ENCODE peak calls at places on chromosomes 4 and X, in seven cellular contexts. I is SK-N-SH, T is HCT116, Z is HepG2, M is HL-60, D is A549, C is Panc1. G is an unnamed sample.

GRCh38 chr4:138053601-138054322 is 188.4 kb downstream of the SLC7A11 start:
- DNase-seq in I (peak), T (peak), Z (no peak), M (no peak), D (peak), C (peak), G (no peak)

GRCh38 chrX:29043751-29044150 is 456.5 kb downstream of the IL1RAPL1 start:
- DNase-seq in I (no peak), T (no peak), Z (no peak), M (no peak), D (no peak), C (no peak), G (no peak)

GRCh38 chr4:118917582-118917981 is 28.9 kb downstream of the SYNPO2 start:
- DNase-seq in I (no peak), T (no peak), Z (no peak), M (no peak), D (no peak), C (no peak), G (no peak)

GRCh38 chrX:92232182-92232581 is 453.0 kb downstream of the PCDH11X start:
- DNase-seq in I (peak), T (no peak), Z (peak), M (no peak), D (no peak), C (no peak), G (peak)

GRCh38 chrX:124223524-124223923 is 108.9 kb upstream of the TEX13D start:
- DNase-seq in I (no peak), T (no peak), Z (no peak), M (no peak), D (no peak), C (no peak), G (peak)

GRCh38 chrX:133590703-133591505 is 175.6 kb upstream of the GPC4 start:
- DNase-seq in I (no peak), T (no peak), Z (no peak), M (no peak), D (no peak), C (no peak), G (no peak)

GRCh38 chrX:10795721-10796120 is 175.3 kb upstream of the MID1 start:
- DNase-seq in I (no peak), T (no peak), Z (no peak), M (no peak), D (no peak), C (no peak), G (no peak)

GRCh38 chrX:39149761-39150160 is 348.5 kb downstream of the MID1IP1 start:
- DNase-seq in I (no peak), T (no peak), Z (peak), M (peak), D (no peak), C (peak), G (peak)

GRCh38 chr4:567457-568350 is 8.4 kb downstream of the TMEM271 start:
- DNase-seq in I (no peak), T (no peak), Z (no peak), M (no peak), D (no peak), C (no peak), G (no peak)

GRCh38 chrX:135484636-135485289 is 35.7 kb upstream of the INTS6L start:
- DNase-seq in I (peak), T (peak), Z (peak), M (peak), D (no peak), C (peak), G (peak)

GRCh38 chr4:187602339-187603092 is 393.1 kb upstream of the ZFP42 start:
- DNase-seq in I (no peak), T (no peak), Z (no peak), M (no peak), D (no peak), C (no peak), G (no peak)
- H3K27ac ChIP-seq in I (peak), T (no peak), Z (no peak), M (no peak), D (no peak), C (no peak), G (no peak)

GRCh38 chr4:6269651-6270511 is at the start of gene WFS1:
- DNase-seq in I (peak), T (peak), Z (peak), M (no peak), D (peak), C (peak), G (peak)

GRCh38 chr4:6270691-6271121 is 1.1 kb downstream of the WFS1 start:
- DNase-seq in I (no peak), T (no peak), Z (no peak), M (no peak), D (no peak), C (no peak), G (no peak)

GRCh38 chr4:6267573-6267972 is 2.1 kb upstream of the WFS1 start:
- DNase-seq in I (no peak), T (no peak), Z (peak), M (peak), D (no peak), C (no peak), G (no peak)

GRCh38 chr4:6269400-6269650 is 325 bp upstream of the WFS1 start:
- DNase-seq in I (no peak), T (no peak), Z (no peak), M (no peak), D (no peak), C (no peak), G (no peak)

GRCh38 chr4:6268650-6269399 is 825 bp upstream of the WFS1 start:
- DNase-seq in I (no peak), T (no peak), Z (no peak), M (no peak), D (no peak), C (no peak), G (peak)
- TF ChIP-seq REST in I (no peak), T (no peak), Z (no peak), M (no peak), D (no peak), C (no peak), G (no peak)

GRCh38 chr4:99202094-99202493 is 17.0 kb downstream of the ADH6 start:
- DNase-seq in I (no peak), T (no peak), Z (no peak), M (no peak), D (no peak), C (no peak), G (no peak)

GRCh38 chr4:99205104-99205979 is 13.7 kb downstream of the ADH6 start:
- DNase-seq in I (no peak), T (no peak), Z (peak), M (peak), D (no peak), C (no peak), G (peak)

GRCh38 chr4:99201687-99202086 is 17.4 kb downstream of the ADH6 start:
- DNase-seq in I (no peak), T (no peak), Z (no peak), M (no peak), D (no peak), C (no peak), G (no peak)

GRCh38 chr4:99200148-99200547 is 18.9 kb downstream of the ADH6 start:
- DNase-seq in I (no peak), T (no peak), Z (no peak), M (no peak), D (no peak), C (no peak), G (no peak)

GRCh38 chr4:99202536-99202935 is 16.5 kb downstream of the ADH6 start:
- DNase-seq in I (no peak), T (no peak), Z (no peak), M (no peak), D (no peak), C (no peak), G (no peak)
- H3K27ac ChIP-seq in I (no peak), T (no peak), Z (peak), M (no peak), D (no peak), C (no peak), G (no peak)

DNA sequence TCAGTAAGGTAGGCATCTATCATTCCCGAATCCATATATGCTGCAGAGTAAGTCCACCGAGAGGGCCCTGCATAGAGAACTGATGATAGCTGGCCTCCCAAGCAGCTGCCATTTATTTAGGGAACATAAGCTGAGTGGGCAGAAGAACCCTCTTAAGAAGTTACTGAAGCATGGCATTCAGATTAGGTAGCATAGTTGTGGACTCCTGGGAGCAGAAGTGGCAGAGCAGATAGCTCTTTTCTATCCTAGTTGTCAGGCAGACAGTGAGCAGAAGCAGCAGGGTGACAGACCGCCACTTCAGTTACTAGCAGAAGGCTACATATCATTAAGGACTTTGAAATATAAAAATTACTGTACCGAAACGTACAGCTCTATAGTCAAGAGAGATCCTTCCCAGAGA is 454.7 kb downstream of the PPP4R3C start:
- DNase-seq in I (no peak), T (no peak), Z (no peak), M (no peak), D (no peak), C (no peak), G (no peak)
- TF ChIP-seq REST in I (no peak), T (no peak), Z (no peak), M (no peak), D (no peak), C (no peak), G (no peak)

DNA sequence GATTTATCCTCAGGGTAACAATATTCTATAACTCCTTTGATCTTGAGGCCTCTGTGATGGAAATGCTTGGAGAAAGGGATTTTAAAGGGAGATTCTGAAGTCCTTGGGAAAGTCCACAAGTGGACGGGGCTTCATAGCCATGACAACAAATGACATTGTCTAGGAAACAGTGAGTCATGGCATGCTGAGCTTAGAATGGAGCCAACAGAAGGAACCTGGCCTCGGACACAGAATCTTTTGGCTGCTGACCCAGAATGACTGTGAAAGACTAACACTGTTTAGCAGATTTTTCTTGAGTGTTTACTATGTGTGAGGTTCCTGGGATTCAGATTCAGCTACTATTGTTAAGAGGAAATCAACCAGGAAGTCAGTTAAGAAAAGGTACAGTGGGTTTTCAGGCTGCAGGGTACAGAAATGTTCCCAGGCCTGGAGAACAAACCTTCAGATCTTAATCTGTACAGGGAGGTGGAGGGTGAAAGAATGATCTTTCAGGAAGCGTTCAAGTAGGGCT is 18.1 kb upstream of the CXCL2 start:
- DNase-seq in I (no peak), T (peak), Z (peak), M (no peak), D (peak), C (no peak), G (no peak)
- H3K27ac ChIP-seq in I (peak), T (no peak), Z (no peak), M (no peak), D (peak), C (no peak), G (no peak)

DNA sequence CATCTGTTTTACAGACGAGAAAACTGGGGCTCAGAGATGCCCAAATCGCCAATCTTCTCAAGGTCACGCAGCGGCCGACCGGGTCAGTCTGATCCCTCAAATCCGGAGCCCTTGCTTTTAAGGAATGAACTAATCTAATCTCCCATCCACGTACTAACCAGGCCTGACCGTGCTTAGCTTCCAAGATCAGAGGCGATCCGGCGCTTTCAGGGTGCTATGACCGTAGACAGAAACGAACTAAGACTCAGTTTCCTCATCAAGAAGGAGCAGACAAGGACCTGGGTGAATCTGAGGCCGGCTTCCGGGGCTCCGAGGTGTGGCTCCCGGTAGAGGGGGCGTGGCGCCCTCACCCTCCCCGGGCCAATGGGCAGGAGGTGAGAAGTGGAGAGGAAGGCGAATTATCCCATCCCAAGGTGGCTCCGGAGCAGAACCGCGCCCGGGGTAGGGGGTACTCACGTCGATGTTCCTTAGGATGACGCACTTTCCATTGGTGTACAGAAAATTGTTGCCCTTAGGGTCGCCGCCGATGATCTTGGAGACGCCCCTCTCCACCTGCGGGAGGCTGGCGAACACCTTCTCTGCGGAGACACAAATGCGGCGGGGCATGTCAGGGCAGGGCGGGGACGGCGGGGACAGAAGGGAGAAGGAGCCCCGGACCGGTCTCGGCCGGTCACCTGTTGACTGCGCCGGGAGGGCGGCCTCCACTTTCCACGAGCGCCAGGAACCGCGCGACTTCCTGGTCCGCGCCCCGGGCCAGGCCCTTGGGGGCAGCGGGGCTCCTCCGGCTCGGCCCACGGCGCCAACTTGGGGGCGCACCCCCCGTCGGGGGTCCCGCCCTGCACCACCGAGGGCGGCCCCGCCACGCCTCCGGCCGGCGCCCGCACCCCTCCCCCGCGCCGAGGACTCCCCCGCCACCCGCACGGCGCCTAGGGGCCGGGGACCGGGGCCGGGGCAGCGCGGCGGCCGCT is 658 bp downstream of the WDR1 start:
- DNase-seq in I (peak), T (peak), Z (peak), M (peak), D (peak), C (no peak), G (peak)
- TF ChIP-seq REST in I (no peak), T (no peak), Z (no peak), M (no peak), D (no peak), C (no peak), G (no peak)

G was measured in GM23338.